ENCODE peak calls at places on chromosomes 1 and 21, in nine cellular contexts. S is pancreas; U is GM20000; K is transverse colon; A is neural crest cell; X is CD8-positive, alpha-beta T cell; R is AG09319; H is right lobe of liver; F is heart right ventricle. Z is an unnamed sample.

GRCh38 chr1:36874271-36875017 is 159.9 kb downstream of the GRIK3 start:
- DNase-seq in A (no peak), S (no peak), R (no peak), K (no peak), X (no peak), F (no peak), H (no peak), U (no peak), Z (no peak)

GRCh38 chr1:57137980-57138379 is 172.2 kb upstream of the C8B start:
- DNase-seq in A (no peak), K (no peak), X (no peak), U (peak; percentile 8), F (no peak), R (no peak), H (no peak), S (no peak), Z (no peak)

GRCh38 chr1:156805766-156806511 is 10.7 kb downstream of the SH2D2A start:
- DNase-seq in H (no peak), A (no peak), U (no peak), F (no peak), K (peak; percentile 31), X (no peak), R (peak; percentile 73), S (no peak), Z (no peak)

GRCh38 chr1:20717452-20718342 is at the start of gene KIF17:
- DNase-seq in S (peak; percentile 87), A (peak; percentile 58), H (peak; percentile 85), X (peak; percentile 66), U (peak; percentile 88), K (peak; percentile 81), F (peak; percentile 85), R (peak; percentile 41), Z (peak; percentile 77)

GRCh38 chr1:179310271-179310670 is 16.7 kb downstream of the SOAT1 start:
- DNase-seq in U (no peak), S (no peak), R (no peak), A (no peak), F (no peak), X (no peak), K (no peak), H (no peak), Z (no peak)

GRCh38 chr1:27330786-27331185 is 8.8 kb downstream of the TMEM222 start:
- DNase-seq in F (no peak), U (no peak), X (no peak), A (no peak), S (no peak), K (no peak), H (no peak), R (no peak), Z (no peak)

GRCh38 chr1:33191731-33192275 is 10.0 kb upstream of the TRIM62 start:
- DNase-seq in U (no peak), F (no peak), S (no peak), X (no peak), K (no peak), A (no peak), R (no peak), H (no peak), Z (no peak)

GRCh38 chr1:223486366-223486765 is 93.2 kb downstream of the CCDC185 start:
- DNase-seq in H (no peak), F (no peak), K (no peak), U (no peak), R (no peak), A (no peak), X (no peak), S (no peak), Z (no peak)

GRCh38 chr1:29712801-29713200 is 476.5 kb downstream of the PTPRU start:
- DNase-seq in H (no peak), K (no peak), S (peak; percentile 1), A (no peak), U (no peak), F (no peak), R (no peak), X (no peak), Z (no peak)

GRCh38 chr1:16430598-16430997 is 6.6 kb downstream of the SPATA21 start:
- DNase-seq in U (no peak), R (no peak), X (no peak), A (no peak), H (no peak), S (no peak), F (no peak), K (no peak), Z (no peak)

GRCh38 chr1:224996266-224996665 is 66.8 kb downstream of the DNAH14 start:
- DNase-seq in R (no peak), H (no peak), K (no peak), F (no peak), U (no peak), X (no peak), A (no peak), S (no peak), Z (no peak)

GRCh38 chr1:204361341-204361771 is 1.6 kb upstream of the PLEKHA6 start:
- DNase-seq in S (peak; percentile 62), R (no peak), X (no peak), K (no peak), H (no peak), U (no peak), A (no peak), F (no peak), Z (no peak)

GRCh38 chr1:21318714-21319159 is 28.5 kb upstream of the ECE1 start:
- DNase-seq in U (no peak), S (peak; percentile 95), R (no peak), X (no peak), H (peak; percentile 75), F (peak; percentile 96), K (peak; percentile 71), A (no peak), Z (no peak)

GRCh38 chr1:2474933-2475371 is 1.1 kb upstream of the PLCH2 start:
- DNase-seq in A (no peak), X (no peak), H (peak; percentile 93), F (no peak), R (no peak), S (no peak), U (no peak), K (no peak), Z (no peak)

GRCh38 chr1:202623075-202623474 is 87.2 kb downstream of the SYT2 start:
- DNase-seq in K (no peak), X (no peak), A (no peak), U (no peak), F (peak; percentile 44), H (no peak), S (no peak), R (no peak), Z (peak; percentile 90)

GRCh38 chr1:216450252-216450651 is 27.0 kb upstream of the USH2A start:
- DNase-seq in H (no peak), U (no peak), S (no peak), X (no peak), A (no peak), F (no peak), K (no peak), R (no peak), Z (no peak)

GRCh38 chr21:27817902-27818623 is 851.2 kb upstream of the ADAMTS5 start:
- DNase-seq in A (no peak), R (no peak), F (no peak), H (no peak), S (no peak), K (no peak), X (no peak), U (no peak), Z (no peak)
- TF ChIP-seq CTCF in A (no peak), R (no peak), F (no peak), H (no peak), S (no peak), K (no peak), X (no peak), U (no peak), Z (no peak)

DNA sequence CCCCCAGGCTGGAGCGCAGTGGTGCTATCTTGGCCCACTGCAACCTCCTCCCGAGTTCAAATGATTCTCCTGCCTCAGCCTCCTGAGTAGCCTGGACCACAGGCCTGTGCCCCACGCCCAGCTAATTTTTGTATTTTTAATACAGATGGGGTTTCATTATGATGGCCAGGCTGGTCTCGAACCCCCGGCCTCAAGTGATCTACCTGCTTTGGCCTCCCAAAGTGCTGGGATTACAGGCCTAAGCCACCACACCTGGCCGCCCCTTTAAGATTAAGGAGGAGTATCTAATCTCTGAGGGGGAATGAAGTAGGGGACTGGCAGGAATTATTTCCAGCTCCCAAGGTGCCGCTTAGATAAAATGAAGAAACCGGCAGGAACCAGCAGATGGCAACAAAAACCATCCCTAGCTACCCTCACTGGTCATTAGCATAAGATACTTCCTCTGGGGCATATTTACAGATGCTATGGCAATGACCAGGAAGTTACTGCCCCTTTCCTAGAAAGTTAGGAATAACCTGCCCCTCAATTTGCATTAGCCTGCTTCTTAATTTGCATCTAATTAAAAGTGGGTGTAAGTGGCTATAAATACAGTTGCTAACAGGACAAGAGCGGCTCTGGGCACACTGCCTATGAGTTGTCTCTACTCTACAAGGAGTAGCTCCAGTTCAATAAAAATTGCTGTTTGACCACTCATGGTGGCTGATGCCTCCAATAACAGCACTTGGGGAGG is 7.1 kb upstream of the NSUN4 start:
- DNase-seq in S (no peak), H (no peak), X (no peak), F (no peak), U (peak; percentile 47), R (no peak), K (no peak), A (no peak), Z (no peak)
- TF ChIP-seq CTCF in S (no peak), H (peak; percentile 28), X (no peak), F (peak; percentile 20), U (peak; percentile 43), R (peak; percentile 16), K (peak; percentile 19), A (peak; percentile 45), Z (peak; percentile 68)

GRCh38 chr1:161948435-161948834 is 75.2 kb downstream of the OLFML2B start:
- DNase-seq in U (no peak), A (no peak), R (no peak), F (no peak), S (no peak), X (no peak), H (no peak), K (no peak), Z (no peak)
- TF ChIP-seq CTCF in U (no peak), A (no peak), R (no peak), F (no peak), S (no peak), X (no peak), H (no peak), K (no peak), Z (no peak)

GRCh38 chr1:111481387-111482221 is 7.8 kb downstream of the C1orf162 start:
- DNase-seq in U (peak; percentile 69), S (no peak), F (peak; percentile 76), K (peak; percentile 79), A (peak; percentile 47), H (peak; percentile 78), X (peak; percentile 52), R (peak; percentile 36), Z (no peak)
- TF ChIP-seq CTCF in U (peak; percentile 87), S (peak; percentile 47), F (peak; percentile 85), K (peak; percentile 85), A (peak; percentile 74), H (peak; percentile 61), X (no peak), R (peak; percentile 88), Z (peak; percentile 86)